ENCODE peak calls at places on chromosome 13, in nine cellular contexts. B is mammary epithelial cell, Y is brain microvascular endothelial cell, K is lower lobe of right lung, Z is A549, C is bronchial epithelial cell, G is OCI-LY7, D is kidney epithelial cell, N is uterus. V is an unnamed sample.

GRCh38 chr13:31951215-31951678 is 80.3 kb upstream of the FRY start:
- DNase-seq in B (peak), Y (no peak), K (peak), Z (no peak), C (peak), G (no peak), D (no peak), N (no peak), V (peak)

GRCh38 chr13:46071590-46072249 is 19.2 kb upstream of the ZC3H13 start:
- DNase-seq in B (no peak), Y (no peak), K (no peak), Z (peak), C (no peak), G (peak), D (no peak), N (no peak), V (no peak)

GRCh38 chr13:71290963-71291937 is 575.8 kb downstream of the DACH1 start:
- DNase-seq in B (peak), Y (peak), K (no peak), Z (peak), C (peak), G (peak), D (peak), N (peak), V (peak)

GRCh38 chr13:112897603-112897955 is 71.4 kb upstream of the MCF2L start:
- DNase-seq in B (no peak), Y (no peak), K (no peak), Z (no peak), C (no peak), G (no peak), D (no peak), N (no peak), V (no peak)

GRCh38 chr13:65034266-65034665 is 2195.9 kb downstream of the PCDH9 start:
- DNase-seq in B (no peak), Y (no peak), K (no peak), Z (no peak), C (no peak), G (no peak), D (no peak), N (no peak), V (no peak)

GRCh38 chr13:110396913-110397379 is 89.9 kb downstream of the COL4A2 start:
- DNase-seq in B (peak), Y (peak), K (no peak), Z (peak), C (peak), G (no peak), D (peak), N (peak), V (peak)

GRCh38 chr13:113042456-113042855 is 63.1 kb upstream of the F7 start:
- DNase-seq in B (no peak), Y (no peak), K (no peak), Z (no peak), C (no peak), G (no peak), D (no peak), N (no peak), V (no peak)

GRCh38 chr13:95535243-95535642 is 17.3 kb upstream of the CLDN10 start:
- DNase-seq in B (peak), Y (peak), K (no peak), Z (peak), C (peak), G (no peak), D (peak), N (no peak), V (peak)

GRCh38 chr13:107450931-107451330 is 764.4 kb downstream of the LIG4 start:
- DNase-seq in B (no peak), Y (peak), K (no peak), Z (no peak), C (no peak), G (no peak), D (peak), N (peak), V (no peak)

GRCh38 chr13:95608640-95609280 is 35.7 kb downstream of the DZIP1 start:
- DNase-seq in B (no peak), Y (no peak), K (no peak), Z (no peak), C (peak), G (no peak), D (no peak), N (no peak), V (peak)

GRCh38 chr13:91579320-91579719 is 180.9 kb downstream of the GPC5 start:
- DNase-seq in B (no peak), Y (no peak), K (no peak), Z (no peak), C (no peak), G (no peak), D (no peak), N (no peak), V (no peak)

GRCh38 chr13:38690231-38690630 is 3.4 kb downstream of the FREM2 start:
- DNase-seq in B (no peak), Y (no peak), K (no peak), Z (no peak), C (no peak), G (no peak), D (no peak), N (no peak), V (no peak)

GRCh38 chr13:98528663-98529064 is 48.2 kb downstream of the STK24 start:
- DNase-seq in B (no peak), Y (no peak), K (no peak), Z (no peak), C (no peak), G (no peak), D (no peak), N (no peak), V (peak)

GRCh38 chr13:31012285-31013024 is 80.0 kb downstream of the TEX26 start:
- DNase-seq in B (no peak), Y (peak), K (no peak), Z (no peak), C (peak), G (no peak), D (no peak), N (no peak), V (peak)

GRCh38 chr13:31894931-31895330 is 136.6 kb upstream of the FRY start:
- DNase-seq in B (no peak), Y (no peak), K (no peak), Z (no peak), C (no peak), G (no peak), D (no peak), N (no peak), V (no peak)

DNA sequence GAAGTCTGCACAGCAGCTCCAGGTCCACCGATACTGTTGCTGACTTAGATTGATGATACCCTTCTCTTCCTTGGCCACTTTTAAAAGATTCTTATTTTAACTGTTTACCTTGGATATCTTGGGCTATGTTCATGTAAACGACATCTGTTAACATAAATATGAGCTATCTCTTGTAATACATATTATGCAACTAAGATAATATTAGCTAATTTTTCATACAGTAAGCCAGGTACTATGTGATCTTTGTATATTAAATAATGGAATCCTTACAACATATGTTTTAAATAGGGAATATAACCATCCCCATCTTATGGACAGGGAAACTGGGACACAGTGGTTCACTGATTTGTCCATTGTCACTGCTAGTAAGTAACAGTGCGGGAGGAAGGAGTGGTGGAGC is 37.9 kb downstream of the TNFRSF19 start:
- DNase-seq in B (no peak), Y (no peak), K (no peak), Z (no peak), C (no peak), G (no peak), D (no peak), N (no peak), V (no peak)
- H3K4me3 ChIP-seq in B (no peak), Y (no peak), K (no peak), Z (no peak), C (no peak), G (no peak), D (no peak), N (no peak), V (no peak)

DNA sequence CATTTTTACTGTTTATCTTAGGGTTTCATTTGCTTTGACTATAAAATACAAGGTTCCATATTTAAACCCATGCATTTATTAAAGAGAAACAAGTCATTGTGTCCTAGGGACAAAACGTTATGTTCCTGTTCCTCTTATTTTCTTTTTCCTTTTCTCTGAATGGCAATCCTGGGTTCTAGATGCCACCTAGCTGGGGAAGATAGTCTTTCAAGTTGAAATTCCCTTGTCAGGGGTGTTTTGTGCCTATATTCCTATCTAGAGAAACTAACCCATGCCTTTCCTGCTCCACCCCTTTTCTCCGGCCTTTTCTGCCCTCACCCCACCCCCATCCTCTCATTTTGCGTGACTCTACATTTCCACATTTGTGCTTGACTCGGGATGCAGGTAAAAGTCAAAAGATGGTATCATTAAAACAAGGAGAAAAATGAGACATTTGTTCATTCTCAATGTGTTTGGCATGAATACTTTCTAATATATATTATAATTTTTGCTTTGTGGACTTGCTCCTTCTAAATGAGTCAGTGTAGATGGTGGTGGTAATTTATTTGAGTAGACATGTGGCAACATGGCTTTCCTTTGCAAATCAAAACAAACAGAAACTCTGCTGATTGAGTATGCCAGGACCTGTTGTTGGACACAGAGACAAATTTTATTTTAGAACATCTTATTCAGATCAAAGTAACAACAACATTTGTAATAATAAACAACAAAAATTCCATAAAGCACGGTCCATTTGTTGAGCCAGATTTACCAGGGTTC is 26.8 kb upstream of the STARD13 start:
- DNase-seq in B (peak), Y (peak), K (no peak), Z (peak), C (peak), G (no peak), D (no peak), N (no peak), V (peak)
- TF ChIP-seq CTCF in B (no peak), Y (peak), K (peak), Z (peak), C (no peak), G (no peak), D (no peak), N (peak), V (peak)

GRCh38 chr13:40399756-40400155 is 266.7 kb downstream of the FOXO1 start:
- DNase-seq in B (peak), Y (no peak), K (no peak), Z (no peak), C (no peak), G (no peak), D (no peak), N (no peak), V (no peak)

GRCh38 chr13:40403509-40404241 is 262.8 kb downstream of the FOXO1 start:
- DNase-seq in B (no peak), Y (no peak), K (no peak), Z (no peak), C (no peak), G (no peak), D (no peak), N (no peak), V (no peak)

GRCh38 chr13:40402931-40403412 is 263.5 kb downstream of the FOXO1 start:
- DNase-seq in B (no peak), Y (peak), K (no peak), Z (peak), C (peak), G (no peak), D (peak), N (peak), V (peak)

GRCh38 chr13:40404407-40404806 is 262.0 kb downstream of the FOXO1 start:
- DNase-seq in B (no peak), Y (no peak), K (no peak), Z (no peak), C (no peak), G (no peak), D (no peak), N (no peak), V (no peak)

DNA sequence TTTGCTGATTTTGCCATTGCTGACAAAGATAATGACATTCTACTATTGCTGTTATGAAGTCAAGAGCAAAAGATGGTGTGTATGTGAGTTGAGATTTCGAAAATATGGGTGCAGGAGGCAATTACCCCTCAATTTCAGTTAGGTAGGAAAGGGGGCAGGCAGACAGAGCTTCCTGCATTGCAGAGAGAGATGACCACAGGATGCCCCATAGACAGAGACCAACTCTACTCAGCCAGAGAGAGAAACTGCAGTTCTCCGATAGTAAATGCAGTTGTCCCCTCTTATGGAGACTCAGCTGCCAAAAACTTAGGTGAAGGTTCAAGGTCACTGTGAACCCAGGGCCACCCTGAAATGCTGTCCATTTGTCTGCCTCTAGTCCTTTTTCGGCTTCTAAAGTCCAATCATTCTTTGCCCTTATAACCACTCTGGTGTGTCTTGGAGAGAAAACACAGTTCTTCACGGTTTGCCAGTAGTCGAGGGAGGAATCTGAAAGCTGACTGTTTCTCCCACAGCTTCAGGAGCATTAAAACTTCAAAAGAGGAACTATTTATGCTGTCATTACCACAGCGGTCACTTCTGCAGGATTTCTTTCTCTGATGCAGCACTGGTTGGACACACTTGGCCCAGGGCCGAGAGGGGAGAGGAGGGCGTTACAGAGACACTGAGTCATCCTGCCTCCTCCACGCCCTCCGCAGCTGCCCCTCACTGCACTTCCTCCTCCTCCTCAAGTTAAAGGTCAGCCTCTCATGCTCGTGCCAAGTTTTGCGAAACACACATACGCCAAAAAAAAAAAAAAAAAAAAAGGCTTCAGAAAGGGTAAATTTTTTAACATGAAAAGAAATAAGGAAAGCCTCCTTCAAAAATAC is 264.3 kb downstream of the FOXO1 start:
- DNase-seq in B (peak), Y (peak), K (peak), Z (peak), C (peak), G (peak), D (peak), N (peak), V (peak)
- H3K4me3 ChIP-seq in B (no peak), Y (peak), K (no peak), Z (peak), C (no peak), G (peak), D (no peak), N (no peak), V (no peak)

GRCh38 chr13:20053891-20054290 is 95.4 kb downstream of the ZMYM2 start:
- DNase-seq in B (no peak), Y (no peak), K (no peak), Z (no peak), C (no peak), G (no peak), D (no peak), N (no peak), V (no peak)

GRCh38 chr13:20058476-20058875 is 99.9 kb downstream of the ZMYM2 start:
- DNase-seq in B (no peak), Y (no peak), K (no peak), Z (no peak), C (no peak), G (no peak), D (no peak), N (no peak), V (peak)

GRCh38 chr13:20054586-20054985 is 96.1 kb downstream of the ZMYM2 start:
- DNase-seq in B (no peak), Y (no peak), K (no peak), Z (no peak), C (no peak), G (no peak), D (no peak), N (no peak), V (no peak)

GRCh38 chr13:20057214-20057613 is 98.7 kb downstream of the ZMYM2 start:
- DNase-seq in B (no peak), Y (no peak), K (no peak), Z (no peak), C (no peak), G (no peak), D (no peak), N (no peak), V (no peak)

GRCh38 chr13:20057963-20058362 is 99.4 kb downstream of the ZMYM2 start:
- DNase-seq in B (no peak), Y (no peak), K (no peak), Z (no peak), C (no peak), G (no peak), D (no peak), N (no peak), V (no peak)
- TF ChIP-seq CTCF in B (no peak), Y (no peak), K (no peak), Z (no peak), C (no peak), G (peak), D (no peak), N (no peak), V (no peak)

DNA sequence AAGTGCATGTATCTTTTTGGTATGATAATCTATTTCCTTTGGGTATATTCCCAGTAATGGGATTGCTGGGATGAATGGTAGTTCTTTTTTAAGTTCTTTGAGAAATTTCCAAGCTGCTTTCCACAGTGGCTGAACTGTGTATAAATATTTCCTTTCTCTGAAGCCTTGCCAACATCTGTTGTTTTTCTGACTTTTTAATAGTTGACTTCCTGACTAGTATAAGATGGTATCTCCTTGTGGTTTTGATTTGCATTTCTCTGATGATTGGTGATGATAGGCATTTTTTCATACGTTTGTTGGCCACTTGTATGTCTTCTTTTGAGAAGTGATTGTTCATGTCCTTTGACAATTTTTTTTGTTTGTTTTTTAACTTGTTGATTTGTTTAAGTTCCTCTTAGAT is 61.6 kb upstream of the PCDH17 start:
- DNase-seq in B (no peak), Y (no peak), K (no peak), Z (no peak), C (no peak), G (no peak), D (peak), N (no peak), V (no peak)
- H3K4me3 ChIP-seq in B (no peak), Y (no peak), K (no peak), Z (no peak), C (no peak), G (no peak), D (no peak), N (no peak), V (no peak)

V was measured in epithelial cell of esophagus.